ENCODE peak calls at places on chromosomes 11 and 22, in five cellular contexts. S, K, I, T and V are unnamed samples.

GRCh38 chr22:38417252-38418060 is 37.5 kb downstream of the KCNJ4 start:
- DNase-seq in S (no peak), I (no peak), K (no peak), T (no peak), V (no peak)

GRCh38 chr11:126607374-126607773 is 251.9 kb downstream of the ST3GAL4 start:
- DNase-seq in K (peak; percentile 59), T (peak; percentile 87), I (peak; percentile 18), S (peak; percentile 78), V (peak; percentile 67)

GRCh38 chr22:17842386-17842785 is 68.1 kb upstream of the BID start:
- DNase-seq in T (no peak), K (no peak), S (no peak), I (no peak), V (no peak)

GRCh38 chr11:92384316-92384715 is 159.7 kb downstream of the FAT3 start:
- DNase-seq in S (no peak), I (peak; percentile 8), T (no peak), K (no peak), V (no peak)

GRCh38 chr22:28316014-28316413 is 363.6 kb downstream of the TTC28 start:
- DNase-seq in T (peak; percentile 31), K (no peak), S (no peak), I (no peak), V (peak; percentile 99)

GRCh38 chr11:113531575-113532451 is 56.6 kb upstream of the DRD2 start:
- DNase-seq in S (no peak), T (no peak), I (no peak), K (no peak), V (no peak)

GRCh38 chr11:119723243-119723951 is 5.6 kb downstream of the NECTIN1 start:
- DNase-seq in S (no peak), K (no peak), I (no peak), T (no peak), V (no peak)

GRCh38 chr22:19516378-19517170 is 7.6 kb downstream of the CLDN5 start:
- DNase-seq in S (no peak), K (no peak), I (no peak), T (no peak), V (no peak)

GRCh38 chr11:73961321-73961720 is 10.5 kb downstream of the DNAJB13 start:
- DNase-seq in T (no peak), I (peak; percentile 36), K (no peak), S (no peak), V (peak; percentile 79)

GRCh38 chr11:62132188-62132587 is 8.4 kb downstream of the INCENP start:
- DNase-seq in I (no peak), S (no peak), K (no peak), T (no peak), V (no peak)

GRCh38 chr11:130531061-130531460 is 82.6 kb downstream of the ADAMTS15 start:
- DNase-seq in I (no peak), T (no peak), K (no peak), S (no peak), V (no peak)

GRCh38 chr22:49141761-49142160 is 685.9 kb downstream of the BRD1 start:
- DNase-seq in K (no peak), T (no peak), S (no peak), I (no peak), V (no peak)

GRCh38 chr11:39809833-39810232 is 1649.6 kb downstream of the LRRC4C start:
- DNase-seq in K (no peak), I (no peak), T (no peak), S (no peak), V (no peak)

GRCh38 chr11:36622431-36623136 is 24.5 kb upstream of the RAG2 start:
- DNase-seq in I (peak; percentile 35), T (no peak), S (no peak), K (no peak), V (peak; percentile 48)

GRCh38 chr11:43856988-43857387 is 23.6 kb upstream of the ALKBH3 start:
- DNase-seq in I (no peak), S (no peak), K (no peak), T (no peak), V (no peak)

GRCh38 chr11:73223998-73224730 is 6.1 kb downstream of the P2RY2 start:
- DNase-seq in S (no peak), K (no peak), T (peak; percentile 23), I (no peak), V (no peak)

GRCh38 chr11:12418019-12418611 is 40.7 kb downstream of the PARVA start:
- DNase-seq in I (no peak), S (no peak), T (no peak), K (no peak), V (peak; percentile 97)

GRCh38 chr22:49937758-49938564 is 19.5 kb downstream of the CRELD2 start:
- DNase-seq in I (no peak), T (no peak), K (no peak), S (no peak), V (no peak)

GRCh38 chr22:38244106-38244505 is 28.7 kb downstream of the TMEM184B start:
- DNase-seq in T (no peak), S (no peak), I (no peak), K (no peak), V (no peak)

GRCh38 chr11:13026722-13027121 is 17.6 kb downstream of the RASSF10 start:
- DNase-seq in S (no peak), K (no peak), I (no peak), T (no peak), V (no peak)

GRCh38 chr22:45286854-45287551 is 2.3 kb downstream of the UPK3A start:
- DNase-seq in I (no peak), K (no peak), T (no peak), S (no peak), V (no peak)

GRCh38 chr22:45284705-45285305 is at the start of gene UPK3A:
- DNase-seq in T (peak; percentile 89), I (peak; percentile 29), S (peak; percentile 94), K (peak; percentile 64), V (peak; percentile 34)

GRCh38 chr22:45280995-45281394 is 3.8 kb upstream of the UPK3A start:
- DNase-seq in S (no peak), I (no peak), T (no peak), K (no peak), V (no peak)

GRCh38 chr22:45290410-45290936 is 5.7 kb downstream of the UPK3A start:
- DNase-seq in I (peak; percentile 83), T (peak; percentile 63), S (no peak), K (no peak), V (peak; percentile 27)

DNA sequence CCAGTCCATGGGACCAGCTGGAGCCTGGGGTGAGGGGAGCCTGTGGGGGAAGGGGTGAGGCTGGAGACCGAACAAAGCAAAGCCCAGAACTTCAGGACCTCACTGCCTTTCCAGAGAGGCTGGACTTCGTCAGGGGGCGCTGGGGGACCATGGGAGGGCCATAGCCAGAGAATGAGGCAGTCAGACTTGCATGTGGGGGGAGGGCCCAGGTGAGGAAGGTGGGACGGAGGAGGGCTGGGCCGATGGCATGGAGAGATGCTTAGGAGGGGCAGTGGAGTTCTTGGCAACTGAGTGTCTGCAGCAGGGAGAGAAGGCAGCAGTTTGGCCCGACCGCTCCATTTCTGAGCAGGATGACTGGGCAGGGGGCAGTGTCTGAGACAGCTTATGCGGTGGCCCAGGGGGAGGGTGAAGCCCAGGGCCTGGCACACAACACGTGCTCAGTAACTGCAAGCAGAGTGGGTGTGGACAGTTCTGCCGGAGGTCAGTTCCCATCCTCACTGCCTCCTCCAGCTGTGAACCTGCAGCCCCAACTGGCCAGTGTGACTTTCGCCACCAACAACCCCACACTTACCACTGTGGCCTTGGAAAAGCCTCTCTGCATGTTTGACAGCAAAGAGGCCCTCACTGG is 796 bp downstream of the UPK3A start:
- DNase-seq in T (peak; percentile 81), K (no peak), S (peak; percentile 73), I (no peak), V (no peak)
- H3K9ac ChIP-seq in T (no peak overlapping the region), K (peak overlapping the region; percentile 64), S (no peak overlapping the region), I (no peak overlapping the region), V (no peak overlapping the region)

DNA sequence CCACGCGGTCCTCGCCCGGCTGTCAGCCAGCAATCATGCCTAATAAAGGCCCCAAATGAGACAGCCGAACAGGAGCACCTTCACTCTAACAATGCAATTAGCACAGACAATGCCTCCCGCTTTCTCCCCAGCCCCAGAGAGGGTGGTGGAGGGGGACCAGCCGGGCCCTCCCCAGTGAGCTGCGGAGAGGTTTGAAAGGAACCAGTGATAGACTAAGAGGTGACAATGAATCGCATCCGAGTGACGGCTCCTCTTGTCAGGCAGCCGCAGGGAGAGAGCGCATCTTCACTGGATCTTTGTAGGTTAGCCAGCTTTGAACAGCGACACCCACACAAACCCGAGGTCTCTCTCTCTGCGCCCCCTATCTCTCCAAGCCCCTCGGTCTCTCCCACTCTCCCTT is 28.0 kb downstream of the FLRT1 start:
- DNase-seq in S (no peak), T (no peak), I (no peak), K (no peak), V (no peak)
- H2BK12ac ChIP-seq in S (no peak overlapping the region), T (no peak overlapping the region), I (no peak overlapping the region), K (no peak overlapping the region), V (no peak overlapping the region)

GRCh38 chr11:76667856-76668255 is 2.7 kb downstream of the LRRC32 start:
- DNase-seq in K (no peak), T (peak; percentile 20), I (no peak), S (no peak), V (no peak)

GRCh38 chr11:76666408-76666807 is 4.1 kb downstream of the LRRC32 start:
- DNase-seq in K (no peak), I (peak; percentile 72), S (no peak), T (peak; percentile 46), V (peak; percentile 68)

GRCh38 chr11:76668362-76669155 is 2.0 kb downstream of the LRRC32 start:
- DNase-seq in S (no peak), I (no peak), K (no peak), T (no peak), V (no peak)

GRCh38 chr11:76666830-76667229 is 3.7 kb downstream of the LRRC32 start:
- DNase-seq in S (no peak), K (no peak), T (peak; percentile 9), I (no peak), V (no peak)

DNA sequence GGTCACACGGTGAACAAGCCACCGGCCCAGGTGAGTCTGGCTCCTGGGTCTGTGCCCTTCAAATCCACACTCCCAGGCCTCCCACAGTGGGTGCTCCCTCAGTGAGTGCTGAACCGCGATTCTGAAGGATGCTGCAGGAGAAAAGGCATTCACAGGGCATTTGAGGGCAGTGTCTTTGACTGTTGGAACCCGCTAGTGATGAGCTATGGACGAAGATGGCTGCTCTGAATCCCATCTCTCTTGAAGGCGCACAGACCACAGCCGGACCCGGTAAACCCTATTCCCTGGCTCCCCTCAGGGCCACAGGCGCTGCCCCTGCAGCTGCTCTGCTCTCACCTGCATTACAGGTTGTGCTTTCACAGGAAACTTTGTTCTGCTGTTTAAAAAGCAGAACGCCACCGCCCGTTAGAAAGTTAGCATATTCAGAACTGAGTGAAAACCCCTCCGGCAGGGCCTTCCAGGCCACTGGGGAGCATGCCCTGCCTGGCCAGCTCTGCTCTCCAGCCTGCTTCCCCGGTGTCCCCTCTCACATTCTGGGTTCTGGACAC is 3.2 kb downstream of the LRRC32 start:
- DNase-seq in I (no peak), S (no peak), T (peak; percentile 22), K (no peak), V (peak; percentile 48)
- H3K9ac ChIP-seq in I (peak overlapping the region; percentile 93), S (no peak overlapping the region), T (no peak overlapping the region), K (no peak overlapping the region), V (no peak overlapping the region)

GRCh38 chr22:40594924-40595323 is 41.6 kb downstream of the MRTFA start:
- DNase-seq in T (no peak), S (no peak), K (no peak), I (no peak), V (peak; percentile 71)

GRCh38 chr22:40593460-40594273 is 42.9 kb downstream of the MRTFA start:
- DNase-seq in K (no peak), S (no peak), T (no peak), I (no peak), V (peak; percentile 19)

GRCh38 chr22:40592352-40593113 is 44.0 kb downstream of the MRTFA start:
- DNase-seq in T (no peak), S (no peak), I (no peak), K (no peak), V (peak; percentile 71)

GRCh38 chr22:40595497-40596234 is 40.9 kb downstream of the MRTFA start:
- DNase-seq in T (no peak), S (no peak), I (no peak), K (no peak), V (peak; percentile 36)

GRCh38 chr22:40594346-40594745 is 42.2 kb downstream of the MRTFA start:
- DNase-seq in K (no peak), T (no peak), S (no peak), I (no peak), V (no peak)
- H2BK12ac ChIP-seq in K (no peak overlapping the region), T (no peak overlapping the region), S (no peak overlapping the region), I (no peak overlapping the region), V (no peak overlapping the region)